ENCODE peak calls at places on chromosome 21, in four cellular contexts. One of them, this sample, is unnamed.

GRCh38 chr21:40830836-40831235 is 16.1 kb downstream of the DSCAM start:
- DNase-seq in coronary artery: no peak
- DNase-seq in A549: no peak
- DNase-seq in ascending aorta: no peak
- DNase-seq in this sample: no peak

GRCh38 chr21:38773108-38774061 is 32.3 kb upstream of the ETS2 start:
- DNase-seq in coronary artery: no peak
- DNase-seq in A549: peak
- DNase-seq in ascending aorta: peak
- DNase-seq in this sample: no peak

GRCh38 chr21:29490016-29490415 is 191.3 kb downstream of the BACH1 start:
- DNase-seq in coronary artery: no peak
- DNase-seq in A549: no peak
- DNase-seq in ascending aorta: no peak
- DNase-seq in this sample: no peak

GRCh38 chr21:45386336-45386727 is 18.6 kb upstream of the COL18A1 start:
- DNase-seq in coronary artery: no peak
- DNase-seq in A549: no peak
- DNase-seq in ascending aorta: peak
- DNase-seq in this sample: peak

GRCh38 chr21:28781602-28782274 is 210.9 kb downstream of the LTN1 start:
- DNase-seq in coronary artery: no peak
- DNase-seq in A549: no peak
- DNase-seq in ascending aorta: no peak
- DNase-seq in this sample: no peak

GRCh38 chr21:37145635-37146111 is 72.6 kb downstream of the TTC3 start:
- DNase-seq in coronary artery: no peak
- DNase-seq in A549: no peak
- DNase-seq in ascending aorta: no peak
- DNase-seq in this sample: no peak

GRCh38 chr21:43645414-43645891 is 13.8 kb downstream of the HSF2BP start:
- DNase-seq in coronary artery: no peak
- DNase-seq in A549: peak
- DNase-seq in ascending aorta: peak
- DNase-seq in this sample: no peak

GRCh38 chr21:36722370-36723368 is 23.8 kb downstream of the SIM2 start:
- DNase-seq in coronary artery: no peak
- DNase-seq in A549: no peak
- DNase-seq in ascending aorta: peak
- DNase-seq in this sample: no peak

GRCh38 chr21:16116798-16117197 is 387.0 kb downstream of the USP25 start:
- DNase-seq in coronary artery: no peak
- DNase-seq in A549: no peak
- DNase-seq in ascending aorta: no peak
- DNase-seq in this sample: no peak

DNA sequence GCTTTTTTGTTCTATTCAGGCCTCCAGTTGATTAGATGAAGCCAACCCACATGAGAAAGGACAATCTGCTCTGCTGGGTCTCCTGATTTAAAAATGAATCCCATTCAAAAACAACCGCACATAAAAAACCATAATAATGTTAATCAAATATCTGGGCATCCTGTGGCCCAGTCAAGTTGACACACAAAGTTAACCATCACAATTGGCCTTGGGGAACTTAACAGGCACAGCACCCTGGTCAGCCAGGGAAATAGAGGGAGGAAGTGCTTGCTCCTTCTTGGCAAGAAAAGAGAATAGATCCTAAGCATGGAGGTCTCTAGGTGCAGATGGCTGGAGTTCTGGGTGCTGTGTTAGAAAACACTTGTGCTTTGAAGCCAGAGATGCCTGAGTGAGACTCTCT is 109.6 kb upstream of the OLIG2 start:
- DNase-seq in coronary artery: no peak
- DNase-seq in A549: no peak
- DNase-seq in ascending aorta: no peak
- DNase-seq in this sample: no peak
- TF ChIP-seq CTCF in coronary artery: no peak
- TF ChIP-seq CTCF in A549: no peak
- TF ChIP-seq CTCF in ascending aorta: no peak
- TF ChIP-seq CTCF in this sample: no peak

DNA sequence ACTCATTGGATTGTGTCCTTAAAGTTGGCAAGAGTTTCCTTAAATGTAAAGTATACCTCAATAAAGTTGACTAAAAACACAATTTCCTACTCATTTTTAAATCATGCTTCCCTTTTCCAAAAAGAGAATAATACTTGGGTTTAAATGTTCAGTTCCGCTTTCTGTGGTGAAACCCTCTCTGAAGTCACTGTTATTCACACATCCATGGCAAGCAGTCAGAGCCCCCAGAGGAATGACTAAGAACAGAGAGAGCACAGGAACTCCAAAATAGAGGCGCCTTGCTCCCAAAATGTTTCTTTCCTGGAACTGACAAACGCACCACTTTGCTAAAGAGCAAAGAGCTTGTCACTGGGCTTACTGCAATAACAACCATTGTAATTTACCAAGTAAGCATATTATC is 142.5 kb downstream of the TIAM1 start:
- DNase-seq in coronary artery: no peak
- DNase-seq in A549: no peak
- DNase-seq in ascending aorta: peak
- DNase-seq in this sample: no peak
- H3K27ac ChIP-seq in coronary artery: no peak
- H3K27ac ChIP-seq in A549: no peak
- H3K27ac ChIP-seq in ascending aorta: peak
- H3K27ac ChIP-seq in this sample: peak

GRCh38 chr21:42232176-42232825 is 13.4 kb downstream of the ABCG1 start:
- DNase-seq in coronary artery: no peak
- DNase-seq in A549: no peak
- DNase-seq in ascending aorta: no peak
- DNase-seq in this sample: no peak
- TF ChIP-seq CTCF in coronary artery: no peak
- TF ChIP-seq CTCF in A549: no peak
- TF ChIP-seq CTCF in ascending aorta: no peak
- TF ChIP-seq CTCF in this sample: no peak

DNA sequence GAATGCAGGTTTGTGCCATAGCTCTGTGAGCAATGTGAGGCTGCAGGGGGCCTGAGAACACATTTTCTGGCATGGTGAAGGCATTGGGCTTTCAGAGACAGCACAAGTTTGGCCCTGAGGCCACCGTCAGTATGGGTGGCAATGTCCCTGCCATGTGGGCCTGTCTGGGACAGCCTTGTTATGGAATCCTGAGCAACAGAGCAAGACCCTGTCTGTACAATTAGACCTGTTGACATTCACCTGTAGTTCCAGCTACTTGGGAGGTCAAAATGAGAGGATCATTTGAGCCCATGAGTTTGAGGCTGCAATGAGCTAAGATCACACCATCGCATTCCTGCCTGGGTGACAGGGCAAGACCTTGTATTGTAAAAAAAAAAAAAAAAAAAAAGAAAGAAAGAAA is 35.6 kb downstream of the PRDM15 start:
- DNase-seq in coronary artery: no peak
- DNase-seq in A549: no peak
- DNase-seq in ascending aorta: no peak
- DNase-seq in this sample: no peak
- H3K27ac ChIP-seq in coronary artery: no peak
- H3K27ac ChIP-seq in A549: no peak
- H3K27ac ChIP-seq in ascending aorta: no peak
- H3K27ac ChIP-seq in this sample: no peak

GRCh38 chr21:34509151-34509550 is 2.9 kb downstream of the KCNE1 start:
- DNase-seq in coronary artery: no peak
- DNase-seq in A549: no peak
- DNase-seq in ascending aorta: no peak
- DNase-seq in this sample: no peak
- TF ChIP-seq CTCF in coronary artery: no peak
- TF ChIP-seq CTCF in A549: no peak
- TF ChIP-seq CTCF in ascending aorta: peak
- TF ChIP-seq CTCF in this sample: peak